ENCODE peak calls at places on chromosome 15, in four cellular contexts. R is fibroblast of pulmonary artery; S is neural crest cell; H is CD8-positive, alpha-beta memory T cell. A is an unnamed sample.

GRCh38 chr15:50471072-50471471 is 46.9 kb downstream of the USP8 start:
- DNase-seq in R (no peak), S (no peak), H (no peak), A (no peak)

GRCh38 chr15:59646271-59646670 is 11.0 kb downstream of the GTF2A2 start:
- DNase-seq in R (no peak), S (no peak), H (no peak), A (peak)

GRCh38 chr15:56813995-56814394 is 80.7 kb upstream of the ZNF280D start:
- DNase-seq in R (no peak), S (no peak), H (no peak), A (no peak)

GRCh38 chr15:98567951-98568350 is 80.4 kb upstream of the IGF1R start:
- DNase-seq in R (no peak), S (no peak), H (no peak), A (no peak)

GRCh38 chr15:86588413-86588812 is 508.7 kb downstream of the AGBL1 start:
- DNase-seq in R (no peak), S (no peak), H (no peak), A (no peak)

GRCh38 chr15:82919231-82919886 is 33.2 kb downstream of the HOMER2 start:
- DNase-seq in R (no peak), S (no peak), H (no peak), A (peak)

GRCh38 chr15:84886211-84886983 is 1.9 kb downstream of the SLC28A1 start:
- DNase-seq in R (no peak), S (no peak), H (no peak), A (no peak)

GRCh38 chr15:69810441-69811071 is 287.2 kb downstream of the TLE3 start:
- DNase-seq in R (no peak), S (no peak), H (no peak), A (peak)

GRCh38 chr15:53102483-53102882 is 312.3 kb upstream of the ONECUT1 start:
- DNase-seq in R (no peak), S (no peak), H (no peak), A (no peak)

GRCh38 chr15:88635343-88635742 is 3.5 kb upstream of the ISG20 start:
- DNase-seq in R (peak), S (no peak), H (no peak), A (no peak)

GRCh38 chr15:87219650-87220615 is 1036.6 kb downstream of the NTRK3 start:
- DNase-seq in R (no peak), S (no peak), H (no peak), A (no peak)